ENCODE peak calls at places on chromosomes 16 and 17, in four cellular contexts. F is endodermal cell, T is uterus, R is A673. D is an unnamed sample.

GRCh38 chr16:58459344-58460218 is 40.4 kb upstream of the NDRG4 start:
- DNase-seq in F (no peak), T (peak; percentile 73), R (no peak), D (peak; percentile 85)

GRCh38 chr16:85430523-85431381 is 182.4 kb upstream of the GSE1 start:
- DNase-seq in F (peak; percentile 72), T (no peak), R (no peak), D (no peak)

GRCh38 chr16:4570086-4570485 is 13.9 kb downstream of the C16orf96 start:
- DNase-seq in F (no peak), T (no peak), R (no peak), D (no peak)

GRCh38 chr16:71425746-71426068 is 16.1 kb downstream of the TLE7 start:
- DNase-seq in F (no peak), T (no peak), R (no peak), D (peak; percentile 51)

GRCh38 chr17:49450735-49451134 is 36.1 kb upstream of the PHB1 start:
- DNase-seq in F (no peak), T (no peak), R (no peak), D (peak; percentile 94)

GRCh38 chr16:79283578-79283977 is 317.0 kb downstream of the MAF start:
- DNase-seq in F (no peak), T (no peak), R (no peak), D (no peak)

GRCh38 chr16:54118846-54119245 is 167.7 kb downstream of the IRX3 start:
- DNase-seq in F (no peak), T (no peak), R (no peak), D (peak; percentile 69)

GRCh38 chr16:9047689-9048301 is 43.6 kb upstream of the HAPSTR1 start:
- DNase-seq in F (peak; percentile 86), T (peak; percentile 80), R (peak; percentile 97), D (peak; percentile 85)

GRCh38 chr16:85069171-85069570 is 41.6 kb downstream of the KIAA0513 start:
- DNase-seq in F (no peak), T (no peak), R (no peak), D (peak; percentile 36)

GRCh38 chr17:1829189-1829578 is 518 bp downstream of the SMYD4 start:
- DNase-seq in F (no peak), T (peak; percentile 31), R (no peak), D (no peak)

GRCh38 chr17:81573794-81574642 is 21.9 kb upstream of the FAAP100 start:
- DNase-seq in F (no peak), T (no peak), R (no peak), D (no peak)

GRCh38 chr17:68307443-68307842 is 16.1 kb downstream of the ARSG start:
- DNase-seq in F (no peak), T (no peak), R (no peak), D (peak; percentile 36)

GRCh38 chr16:154223-155030 is 2.0 kb downstream of the HBZ start:
- DNase-seq in F (peak; percentile 78), T (no peak), R (peak; percentile 63), D (peak; percentile 85)

GRCh38 chr17:7824021-7824924 is 9.7 kb upstream of the KDM6B start:
- DNase-seq in F (peak; percentile 39), T (no peak), R (no peak), D (peak; percentile 73)

GRCh38 chr16:17370233-17371013 is 100.3 kb downstream of the XYLT1 start:
- DNase-seq in F (no peak), T (no peak), R (no peak), D (no peak)

GRCh38 chr17:1491406-1492248 is 859 bp downstream of the MYO1C start:
- DNase-seq in F (peak; percentile 77), T (peak; percentile 77), R (no peak), D (peak; percentile 99)

GRCh38 chr16:85665373-85665740 is 23.4 kb downstream of the GINS2 start:
- DNase-seq in F (no peak), T (no peak), R (no peak), D (no peak)

GRCh38 chr17:18141210-18141803 is 32.8 kb downstream of the MYO15A start:
- DNase-seq in F (no peak), T (no peak), R (peak; percentile 72), D (peak; percentile 92)

GRCh38 chr17:66542183-66542966 is 240.0 kb downstream of the PRKCA start:
- DNase-seq in F (no peak), T (no peak), R (peak; percentile 61), D (peak; percentile 69)
- H3K4me1 ChIP-seq in F (no peaks in the 10 kb centered on the region), T (peaks cover 4% of the 10 kb centered on the region), R (peaks cover 29% of the 10 kb centered on the region), D (peaks cover 72% of the 10 kb centered on the region)

GRCh38 chr17:64736804-64737492 is 74.8 kb upstream of the SMURF2 start:
- DNase-seq in F (peak; percentile 80), T (no peak), R (peak; percentile 62), D (no peak)
- TF ChIP-seq CTCF in F (peak; percentile 75), T (peak; percentile 13), R (peak; percentile 63), D (peak; percentile 71)

DNA sequence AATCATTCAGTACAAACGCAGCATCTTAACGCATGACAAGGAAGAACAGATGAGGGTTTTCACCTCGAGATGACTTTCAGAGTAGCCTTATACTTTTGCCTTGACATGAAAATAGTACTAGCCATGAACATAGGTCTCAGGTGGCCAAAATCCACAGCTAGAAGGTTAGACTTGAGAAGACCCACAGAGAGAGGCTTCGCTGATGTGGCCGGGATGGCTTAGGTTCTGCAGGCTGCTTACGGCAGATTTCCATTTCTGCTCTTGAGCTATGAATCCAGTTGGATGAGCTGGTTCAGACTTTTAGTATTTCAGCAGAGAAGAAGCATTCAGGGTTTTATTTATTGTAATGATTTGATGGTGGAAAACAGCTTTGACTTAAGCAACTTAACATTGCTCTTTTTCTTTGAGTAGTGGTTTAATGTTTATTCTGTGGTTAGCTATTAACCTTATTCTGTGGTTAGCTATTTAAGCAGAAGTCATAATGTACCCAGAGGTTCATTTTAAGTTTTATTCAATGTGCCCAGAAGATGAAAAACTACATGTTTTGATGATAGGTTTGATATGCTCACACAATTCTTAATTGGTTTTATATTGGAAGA is 7.6 kb downstream of the KRT24 start:
- DNase-seq in F (no peak), T (no peak), R (no peak), D (peak; percentile 41)
- H3K36me3 ChIP-seq in F (no peaks in the 10 kb centered on the region), T (no peaks in the 10 kb centered on the region), R (no peaks in the 10 kb centered on the region), D (no peaks in the 10 kb centered on the region)

DNA sequence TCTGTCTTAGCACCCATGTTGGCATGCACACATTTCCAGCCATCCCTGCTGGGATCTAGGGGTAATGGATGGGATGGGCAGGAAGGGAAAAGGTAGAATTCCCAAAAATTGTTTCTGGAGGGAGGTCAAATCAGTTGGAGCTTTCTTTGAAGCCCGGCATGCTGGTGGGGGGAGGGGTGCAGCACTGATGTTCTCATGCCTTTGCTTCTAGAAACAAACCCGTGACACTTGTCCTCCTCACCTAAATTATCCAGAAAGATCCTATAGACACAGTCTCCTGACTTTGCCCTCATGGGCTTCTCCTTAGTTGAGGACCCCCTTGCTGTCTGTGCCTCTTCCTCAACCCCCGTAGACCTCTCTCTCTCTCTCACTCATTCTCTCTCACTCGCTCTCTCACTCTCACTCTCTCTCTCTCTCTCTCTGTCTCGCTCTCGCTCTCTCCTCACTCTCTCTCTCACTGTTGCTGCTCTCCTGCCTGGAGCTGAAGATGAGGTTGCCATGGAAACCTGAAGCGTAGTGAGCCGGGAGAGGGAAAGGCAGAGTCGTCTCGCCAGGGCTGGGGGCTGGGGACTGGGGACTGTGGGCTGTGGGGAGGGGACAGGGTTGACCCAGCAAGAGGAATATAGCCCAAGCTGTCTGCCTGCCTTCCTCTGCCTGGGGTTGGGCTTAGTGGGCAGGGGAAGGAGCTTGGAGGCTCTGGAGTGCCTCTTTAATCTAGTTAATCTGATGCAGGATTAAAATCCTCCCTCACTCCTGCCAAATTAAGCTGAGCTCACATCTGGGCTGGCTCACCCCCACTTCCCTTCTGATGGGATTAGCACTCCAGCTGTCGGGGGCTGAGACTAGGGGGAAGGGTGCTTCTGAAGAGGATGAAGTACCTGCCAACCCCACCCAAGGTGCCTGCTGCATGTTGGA is 16.1 kb downstream of the LASP1 start:
- DNase-seq in F (peak; percentile 75), T (peak; percentile 22), R (no peak), D (peak; percentile 63)
- H3K4me1 ChIP-seq in F (peaks cover 13% of the 10 kb centered on the region), T (peaks cover 31% of the 10 kb centered on the region), R (peaks cover 16% of the 10 kb centered on the region), D (peaks cover 30% of the 10 kb centered on the region)

GRCh38 chr17:28338056-28338768 is 2.7 kb downstream of the TNFAIP1 start:
- DNase-seq in F (peak; percentile 63), T (no peak), R (no peak), D (peak; percentile 84)
- TF ChIP-seq CTCF in F (peak; percentile 56), T (no peak), R (no peak), D (no peak)

DNA sequence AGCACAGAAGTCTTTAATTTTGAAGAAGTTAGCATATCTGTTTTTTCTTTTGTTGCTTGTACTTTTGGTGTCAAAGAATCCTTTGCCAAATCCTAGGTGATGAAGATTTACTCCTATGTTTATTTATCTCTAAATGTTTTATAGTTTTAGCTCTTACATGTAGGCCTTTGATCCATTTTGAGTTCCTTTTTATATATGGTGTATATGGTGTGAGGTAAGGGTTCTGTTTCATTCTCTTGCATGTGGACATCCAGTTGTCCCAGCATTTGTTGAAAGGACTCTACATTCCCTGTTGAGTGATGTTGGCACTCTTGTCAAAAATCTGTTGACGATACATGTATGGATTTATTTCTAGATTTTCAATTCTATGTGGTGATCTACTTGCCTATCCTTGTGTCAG is 62.2 kb downstream of the RNF213 start:
- DNase-seq in F (no peak), T (no peak), R (no peak), D (no peak)
- H3K36me3 ChIP-seq in F (peaks cover 80% of the 10 kb centered on the region), T (no peaks in the 10 kb centered on the region), R (peaks cover 29% of the 10 kb centered on the region), D (peaks cover 68% of the 10 kb centered on the region)